ENCODE peak calls at places on chromosome 19, in eight cellular contexts. One of them, this sample, is unnamed.

GRCh38 chr19:53813996-53814395 is 10.1 kb downstream of the NLRP12 start:
- DNase-seq in GM23338: no peak
- DNase-seq in IMR-90: peak; percentile 42
- DNase-seq in lower lobe of right lung: no peak
- DNase-seq in BE2C: no peak
- DNase-seq in LNCaP clone FGC: no peak
- DNase-seq in CD8-positive, alpha-beta T cell: no peak
- DNase-seq in WERI-Rb-1: no peak
- DNase-seq in this sample: no peak

GRCh38 chr19:58304255-58304654 is 922 bp upstream of the ERVK3-1 start:
- DNase-seq in IMR-90: no peak
- DNase-seq in WERI-Rb-1: no peak
- DNase-seq in CD8-positive, alpha-beta T cell: no peak
- DNase-seq in GM23338: peak; percentile 36
- DNase-seq in lower lobe of right lung: no peak
- DNase-seq in BE2C: no peak
- DNase-seq in LNCaP clone FGC: no peak
- DNase-seq in this sample: no peak

GRCh38 chr19:18227781-18228271 is 1.6 kb upstream of the PDE4C start:
- DNase-seq in IMR-90: no peak
- DNase-seq in WERI-Rb-1: no peak
- DNase-seq in lower lobe of right lung: no peak
- DNase-seq in LNCaP clone FGC: no peak
- DNase-seq in BE2C: no peak
- DNase-seq in CD8-positive, alpha-beta T cell: no peak
- DNase-seq in GM23338: no peak
- DNase-seq in this sample: no peak

GRCh38 chr19:57633832-57634131 is 814 bp downstream of the ZNF211 start:
- DNase-seq in GM23338: peak; percentile 37
- DNase-seq in LNCaP clone FGC: no peak
- DNase-seq in WERI-Rb-1: no peak
- DNase-seq in BE2C: no peak
- DNase-seq in IMR-90: no peak
- DNase-seq in lower lobe of right lung: no peak
- DNase-seq in CD8-positive, alpha-beta T cell: no peak
- DNase-seq in this sample: no peak

GRCh38 chr19:916645-917322 is 349 bp upstream of the KISS1R start:
- DNase-seq in WERI-Rb-1: peak; percentile 73
- DNase-seq in IMR-90: no peak
- DNase-seq in BE2C: no peak
- DNase-seq in CD8-positive, alpha-beta T cell: no peak
- DNase-seq in lower lobe of right lung: no peak
- DNase-seq in LNCaP clone FGC: no peak
- DNase-seq in GM23338: peak; percentile 69
- DNase-seq in this sample: no peak

GRCh38 chr19:33052352-33052972 is 12.2 kb downstream of the RHPN2 start:
- DNase-seq in LNCaP clone FGC: no peak
- DNase-seq in GM23338: no peak
- DNase-seq in IMR-90: peak; percentile 54
- DNase-seq in WERI-Rb-1: no peak
- DNase-seq in BE2C: no peak
- DNase-seq in CD8-positive, alpha-beta T cell: no peak
- DNase-seq in lower lobe of right lung: no peak
- DNase-seq in this sample: peak; percentile 18

GRCh38 chr19:44615529-44616247 is 2.3 kb downstream of the IGSF23 start:
- DNase-seq in LNCaP clone FGC: no peak
- DNase-seq in lower lobe of right lung: no peak
- DNase-seq in GM23338: no peak
- DNase-seq in IMR-90: no peak
- DNase-seq in BE2C: no peak
- DNase-seq in CD8-positive, alpha-beta T cell: no peak
- DNase-seq in WERI-Rb-1: no peak
- DNase-seq in this sample: no peak

GRCh38 chr19:44344255-44344654 is 12.2 kb downstream of the ZNF112 start:
- DNase-seq in lower lobe of right lung: no peak
- DNase-seq in CD8-positive, alpha-beta T cell: no peak
- DNase-seq in IMR-90: no peak
- DNase-seq in GM23338: no peak
- DNase-seq in LNCaP clone FGC: no peak
- DNase-seq in BE2C: no peak
- DNase-seq in WERI-Rb-1: no peak
- DNase-seq in this sample: no peak

GRCh38 chr19:14786421-14786851 is 8.1 kb upstream of the ADGRE2 start:
- DNase-seq in IMR-90: no peak
- DNase-seq in CD8-positive, alpha-beta T cell: no peak
- DNase-seq in LNCaP clone FGC: no peak
- DNase-seq in WERI-Rb-1: peak; percentile 17
- DNase-seq in GM23338: peak; percentile 79
- DNase-seq in BE2C: peak; percentile 20
- DNase-seq in lower lobe of right lung: peak; percentile 63
- DNase-seq in this sample: peak; percentile 63

GRCh38 chr19:52943884-52944643 is 18.6 kb downstream of the ZNF816 start:
- DNase-seq in lower lobe of right lung: no peak
- DNase-seq in GM23338: peak; percentile 71
- DNase-seq in IMR-90: no peak
- DNase-seq in WERI-Rb-1: peak; percentile 90
- DNase-seq in LNCaP clone FGC: no peak
- DNase-seq in CD8-positive, alpha-beta T cell: no peak
- DNase-seq in BE2C: no peak
- DNase-seq in this sample: no peak

GRCh38 chr19:40774916-40775631 is at the start of gene MIA:
- DNase-seq in CD8-positive, alpha-beta T cell: no peak
- DNase-seq in GM23338: no peak
- DNase-seq in LNCaP clone FGC: no peak
- DNase-seq in lower lobe of right lung: no peak
- DNase-seq in IMR-90: no peak
- DNase-seq in WERI-Rb-1: no peak
- DNase-seq in BE2C: no peak
- DNase-seq in this sample: no peak

DNA sequence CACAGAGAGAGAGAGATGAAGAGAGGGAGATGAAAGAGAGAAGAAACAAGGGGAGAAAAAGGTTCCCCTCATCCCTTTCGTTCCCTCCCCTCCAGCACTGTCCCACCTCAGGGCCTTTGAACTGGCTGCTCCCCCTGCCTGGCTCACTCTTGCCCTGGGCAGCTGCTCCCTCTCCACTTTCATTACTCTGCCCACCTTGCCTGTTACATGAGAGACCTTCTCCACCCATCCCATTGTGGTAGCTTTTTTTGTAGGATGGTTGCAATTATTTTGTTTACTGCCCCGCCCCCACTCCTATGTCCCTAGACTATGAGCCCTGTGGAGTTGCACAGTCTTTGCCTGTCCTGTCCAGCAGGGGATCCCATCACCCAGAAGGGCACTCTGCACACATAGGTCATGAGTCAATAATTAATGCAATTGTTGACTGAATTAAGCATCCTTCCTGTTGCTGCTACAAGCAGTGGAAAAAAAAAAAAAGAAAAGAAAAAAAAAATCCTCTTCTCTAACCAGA is 14.1 kb downstream of the C19orf81 start:
- DNase-seq in IMR-90: no peak
- DNase-seq in LNCaP clone FGC: no peak
- DNase-seq in GM23338: no peak
- DNase-seq in BE2C: peak; percentile 48
- DNase-seq in WERI-Rb-1: peak; percentile 51
- DNase-seq in lower lobe of right lung: no peak
- DNase-seq in CD8-positive, alpha-beta T cell: no peak
- DNase-seq in this sample: no peak
- TF ChIP-seq CTCF in IMR-90: peak; percentile 17
- TF ChIP-seq CTCF in LNCaP clone FGC: peak; percentile 17
- TF ChIP-seq CTCF in GM23338: no peak
- TF ChIP-seq CTCF in BE2C: peak; percentile 59
- TF ChIP-seq CTCF in WERI-Rb-1: peak; percentile 26
- TF ChIP-seq CTCF in lower lobe of right lung: no peak
- TF ChIP-seq CTCF in CD8-positive, alpha-beta T cell: no peak
- TF ChIP-seq CTCF in this sample: peak; percentile 21

GRCh38 chr19:39217094-39217493 is 13.0 kb upstream of the SYCN start:
- DNase-seq in WERI-Rb-1: no peak
- DNase-seq in CD8-positive, alpha-beta T cell: no peak
- DNase-seq in lower lobe of right lung: no peak
- DNase-seq in IMR-90: no peak
- DNase-seq in BE2C: no peak
- DNase-seq in GM23338: no peak
- DNase-seq in LNCaP clone FGC: no peak
- DNase-seq in this sample: no peak

GRCh38 chr19:39208175-39208795 is 4.2 kb upstream of the SYCN start:
- DNase-seq in BE2C: no peak
- DNase-seq in LNCaP clone FGC: no peak
- DNase-seq in IMR-90: no peak
- DNase-seq in CD8-positive, alpha-beta T cell: no peak
- DNase-seq in lower lobe of right lung: no peak
- DNase-seq in GM23338: no peak
- DNase-seq in WERI-Rb-1: no peak
- DNase-seq in this sample: no peak

GRCh38 chr19:39209196-39209595 is 5.1 kb upstream of the SYCN start:
- DNase-seq in IMR-90: no peak
- DNase-seq in WERI-Rb-1: no peak
- DNase-seq in GM23338: no peak
- DNase-seq in BE2C: no peak
- DNase-seq in CD8-positive, alpha-beta T cell: no peak
- DNase-seq in lower lobe of right lung: no peak
- DNase-seq in LNCaP clone FGC: no peak
- DNase-seq in this sample: no peak

GRCh38 chr19:39211731-39212376 is 7.8 kb upstream of the SYCN start:
- DNase-seq in GM23338: no peak
- DNase-seq in CD8-positive, alpha-beta T cell: no peak
- DNase-seq in BE2C: no peak
- DNase-seq in WERI-Rb-1: peak; percentile 22
- DNase-seq in IMR-90: no peak
- DNase-seq in LNCaP clone FGC: no peak
- DNase-seq in lower lobe of right lung: no peak
- DNase-seq in this sample: no peak

GRCh38 chr19:39212377-39212742 is 8.3 kb upstream of the SYCN start:
- DNase-seq in GM23338: peak; percentile 88
- DNase-seq in WERI-Rb-1: peak; percentile 68
- DNase-seq in IMR-90: no peak
- DNase-seq in BE2C: no peak
- DNase-seq in lower lobe of right lung: peak; percentile 60
- DNase-seq in LNCaP clone FGC: no peak
- DNase-seq in CD8-positive, alpha-beta T cell: peak; percentile 49
- DNase-seq in this sample: peak; percentile 48
- TF ChIP-seq CTCF in GM23338: peak; percentile 89
- TF ChIP-seq CTCF in WERI-Rb-1: peak; percentile 79
- TF ChIP-seq CTCF in IMR-90: peak; percentile 32
- TF ChIP-seq CTCF in BE2C: peak; percentile 43
- TF ChIP-seq CTCF in lower lobe of right lung: peak; percentile 49
- TF ChIP-seq CTCF in LNCaP clone FGC: peak; percentile 18
- TF ChIP-seq CTCF in CD8-positive, alpha-beta T cell: peak; percentile 47
- TF ChIP-seq CTCF in this sample: peak; percentile 58

DNA sequence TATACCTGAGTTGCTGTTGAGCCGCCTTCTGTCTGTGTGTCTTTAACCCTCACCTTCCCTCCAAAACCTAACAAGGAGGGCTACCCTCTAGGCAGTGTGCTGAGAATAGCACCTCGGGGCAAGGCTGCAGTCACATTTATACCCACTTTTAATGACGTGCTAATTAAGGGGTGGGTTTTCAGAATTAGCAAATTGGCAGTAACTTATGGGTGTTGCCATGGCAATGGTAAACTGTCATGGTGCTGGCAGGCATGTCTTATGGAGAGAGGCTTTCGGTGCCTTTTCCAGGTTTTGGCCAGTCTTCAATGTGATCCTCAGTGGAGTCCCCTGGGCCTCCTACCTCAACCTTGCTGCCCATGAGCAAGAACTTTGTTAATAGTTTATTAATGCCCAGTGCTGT is 1.2 kb upstream of the PNMA8A start:
- DNase-seq in CD8-positive, alpha-beta T cell: no peak
- DNase-seq in lower lobe of right lung: no peak
- DNase-seq in LNCaP clone FGC: no peak
- DNase-seq in GM23338: no peak
- DNase-seq in BE2C: no peak
- DNase-seq in IMR-90: no peak
- DNase-seq in WERI-Rb-1: no peak
- DNase-seq in this sample: no peak
- TF ChIP-seq CTCF in CD8-positive, alpha-beta T cell: no peak
- TF ChIP-seq CTCF in lower lobe of right lung: no peak
- TF ChIP-seq CTCF in LNCaP clone FGC: no peak
- TF ChIP-seq CTCF in GM23338: no peak
- TF ChIP-seq CTCF in BE2C: no peak
- TF ChIP-seq CTCF in IMR-90: no peak
- TF ChIP-seq CTCF in WERI-Rb-1: no peak
- TF ChIP-seq CTCF in this sample: no peak

GRCh38 chr19:49592486-49593232 is 1.7 kb downstream of the PRR12 start:
- DNase-seq in BE2C: no peak
- DNase-seq in LNCaP clone FGC: no peak
- DNase-seq in IMR-90: no peak
- DNase-seq in lower lobe of right lung: no peak
- DNase-seq in WERI-Rb-1: no peak
- DNase-seq in CD8-positive, alpha-beta T cell: no peak
- DNase-seq in GM23338: peak; percentile 69
- DNase-seq in this sample: peak; percentile 67

GRCh38 chr19:49595006-49595818 is 4.2 kb downstream of the PRR12 start:
- DNase-seq in GM23338: no peak
- DNase-seq in BE2C: no peak
- DNase-seq in WERI-Rb-1: no peak
- DNase-seq in lower lobe of right lung: no peak
- DNase-seq in IMR-90: no peak
- DNase-seq in CD8-positive, alpha-beta T cell: no peak
- DNase-seq in LNCaP clone FGC: no peak
- DNase-seq in this sample: no peak

GRCh38 chr19:49593233-49594113 is 2.5 kb downstream of the PRR12 start:
- DNase-seq in GM23338: peak; percentile 99
- DNase-seq in CD8-positive, alpha-beta T cell: peak; percentile 87
- DNase-seq in lower lobe of right lung: peak; percentile 94
- DNase-seq in BE2C: peak; percentile 97
- DNase-seq in LNCaP clone FGC: peak; percentile 76
- DNase-seq in IMR-90: peak; percentile 89
- DNase-seq in WERI-Rb-1: peak; percentile 94
- DNase-seq in this sample: peak; percentile 98

GRCh38 chr19:49595819-49596404 is 4.9 kb downstream of the PRR12 start:
- DNase-seq in WERI-Rb-1: no peak
- DNase-seq in GM23338: no peak
- DNase-seq in LNCaP clone FGC: no peak
- DNase-seq in BE2C: no peak
- DNase-seq in lower lobe of right lung: no peak
- DNase-seq in IMR-90: no peak
- DNase-seq in CD8-positive, alpha-beta T cell: no peak
- DNase-seq in this sample: no peak

DNA sequence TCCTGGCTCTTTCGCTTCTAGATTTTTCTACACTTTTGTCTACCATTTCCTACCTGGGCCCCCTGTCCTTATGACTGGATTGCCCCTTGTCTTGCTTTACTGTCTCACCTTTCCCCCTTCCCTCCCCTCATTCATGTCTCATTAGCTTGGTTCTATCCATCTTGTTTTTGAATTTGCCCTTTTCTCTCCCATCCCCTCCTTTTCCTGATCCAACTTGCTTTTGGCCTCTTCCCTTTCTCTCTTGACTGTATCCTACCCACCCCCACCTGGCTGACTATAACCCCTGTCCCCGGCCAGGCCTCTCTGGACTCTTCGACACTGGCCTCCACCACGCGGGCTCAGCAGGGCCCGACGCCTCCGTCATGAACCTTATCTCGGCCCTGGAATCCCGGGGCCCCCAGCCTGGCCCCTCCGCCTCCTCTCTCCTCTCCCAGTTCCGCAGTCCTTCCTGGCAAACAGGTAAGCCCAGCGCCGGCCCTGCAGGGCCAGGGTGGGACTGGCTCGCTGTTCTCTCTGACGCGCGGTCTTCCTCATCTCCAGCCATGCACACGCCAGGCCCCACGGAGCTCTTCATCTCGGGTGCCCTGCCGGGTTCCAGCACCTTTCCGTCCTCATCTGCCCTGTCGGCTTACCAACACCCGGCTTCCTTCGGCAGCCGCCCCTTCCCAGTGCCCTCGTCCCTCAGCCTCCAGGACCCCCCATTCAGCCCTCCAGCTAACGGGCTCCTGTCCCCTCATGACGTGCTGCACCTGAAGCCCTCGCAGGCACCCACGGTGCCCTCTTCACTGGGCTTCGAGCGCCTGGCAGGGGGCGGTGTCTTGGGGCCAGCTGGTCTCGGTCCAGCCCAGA is 3.4 kb downstream of the PRR12 start:
- DNase-seq in LNCaP clone FGC: no peak
- DNase-seq in WERI-Rb-1: no peak
- DNase-seq in CD8-positive, alpha-beta T cell: no peak
- DNase-seq in BE2C: no peak
- DNase-seq in lower lobe of right lung: no peak
- DNase-seq in GM23338: no peak
- DNase-seq in IMR-90: no peak
- DNase-seq in this sample: no peak
- TF ChIP-seq CTCF in LNCaP clone FGC: no peak
- TF ChIP-seq CTCF in WERI-Rb-1: no peak
- TF ChIP-seq CTCF in CD8-positive, alpha-beta T cell: no peak
- TF ChIP-seq CTCF in BE2C: no peak
- TF ChIP-seq CTCF in lower lobe of right lung: no peak
- TF ChIP-seq CTCF in GM23338: no peak
- TF ChIP-seq CTCF in IMR-90: no peak
- TF ChIP-seq CTCF in this sample: no peak

This sample was measured in A673.